ENCODE peak calls at places on chromosomes 1 and 21, in eight cellular contexts. One of them, this sample, is unnamed. For H3K4me1, the result is how much of the 10 kb centered on the place peaks cover.

GRCh38 chr1:15616704-15617172 is 520 bp upstream of the DDI2 start:
- DNase-seq in neural progenitor cell: peak
- DNase-seq in colonic mucosa: peak
- DNase-seq in ovary: peak
- DNase-seq in PC-3: no peak
- DNase-seq in endothelial cell of umbilical vein: no peak
- DNase-seq in fibroblast of lung: peak
- DNase-seq in tibial artery: no peak
- DNase-seq in this sample: no peak

GRCh38 chr1:162229534-162229933 is 147.1 kb downstream of the SPATA46 start:
- DNase-seq in ovary: no peak
- DNase-seq in neural progenitor cell: no peak
- DNase-seq in colonic mucosa: no peak
- DNase-seq in PC-3: no peak
- DNase-seq in fibroblast of lung: no peak
- DNase-seq in endothelial cell of umbilical vein: no peak
- DNase-seq in tibial artery: no peak
- DNase-seq in this sample: no peak

GRCh38 chr1:38680801-38681510 is 178.6 kb downstream of the RRAGC start:
- DNase-seq in PC-3: peak
- DNase-seq in ovary: no peak
- DNase-seq in neural progenitor cell: peak
- DNase-seq in fibroblast of lung: peak
- DNase-seq in endothelial cell of umbilical vein: peak
- DNase-seq in colonic mucosa: no peak
- DNase-seq in tibial artery: no peak
- DNase-seq in this sample: peak

GRCh38 chr21:28761709-28762356 is 230.8 kb downstream of the LTN1 start:
- DNase-seq in colonic mucosa: no peak
- DNase-seq in neural progenitor cell: no peak
- DNase-seq in PC-3: no peak
- DNase-seq in ovary: no peak
- DNase-seq in fibroblast of lung: peak
- DNase-seq in endothelial cell of umbilical vein: no peak
- DNase-seq in tibial artery: no peak
- DNase-seq in this sample: no peak

GRCh38 chr1:61748566-61748965 is 6.3 kb downstream of the PATJ start:
- DNase-seq in tibial artery: no peak
- DNase-seq in fibroblast of lung: no peak
- DNase-seq in colonic mucosa: no peak
- DNase-seq in endothelial cell of umbilical vein: no peak
- DNase-seq in neural progenitor cell: no peak
- DNase-seq in PC-3: no peak
- DNase-seq in ovary: no peak
- DNase-seq in this sample: no peak

GRCh38 chr1:147812799-147813198 is 52.4 kb upstream of the GJA5 start:
- DNase-seq in colonic mucosa: no peak
- DNase-seq in PC-3: no peak
- DNase-seq in ovary: no peak
- DNase-seq in neural progenitor cell: no peak
- DNase-seq in tibial artery: no peak
- DNase-seq in endothelial cell of umbilical vein: no peak
- DNase-seq in fibroblast of lung: no peak
- DNase-seq in this sample: peak

GRCh38 chr1:185408675-185409270 is 91.7 kb upstream of the IVNS1ABP start:
- DNase-seq in PC-3: peak
- DNase-seq in colonic mucosa: no peak
- DNase-seq in tibial artery: no peak
- DNase-seq in fibroblast of lung: peak
- DNase-seq in neural progenitor cell: no peak
- DNase-seq in endothelial cell of umbilical vein: no peak
- DNase-seq in ovary: no peak
- DNase-seq in this sample: no peak

GRCh38 chr21:38751379-38752050 is 54.2 kb upstream of the ETS2 start:
- DNase-seq in colonic mucosa: no peak
- DNase-seq in endothelial cell of umbilical vein: peak
- DNase-seq in tibial artery: peak
- DNase-seq in ovary: peak
- DNase-seq in neural progenitor cell: no peak
- DNase-seq in PC-3: no peak
- DNase-seq in fibroblast of lung: peak
- DNase-seq in this sample: peak

GRCh38 chr1:163561570-163562295 is 240.0 kb downstream of the NUF2 start:
- DNase-seq in PC-3: peak
- DNase-seq in tibial artery: no peak
- DNase-seq in colonic mucosa: no peak
- DNase-seq in ovary: no peak
- DNase-seq in neural progenitor cell: peak
- DNase-seq in endothelial cell of umbilical vein: peak
- DNase-seq in fibroblast of lung: peak
- DNase-seq in this sample: peak

GRCh38 chr1:41673355-41673754 is 188.9 kb upstream of the EDN2 start:
- DNase-seq in fibroblast of lung: peak
- DNase-seq in colonic mucosa: no peak
- DNase-seq in tibial artery: no peak
- DNase-seq in ovary: no peak
- DNase-seq in neural progenitor cell: no peak
- DNase-seq in endothelial cell of umbilical vein: no peak
- DNase-seq in PC-3: no peak
- DNase-seq in this sample: peak

GRCh38 chr1:101283443-101283842 is 46.6 kb downstream of the S1PR1 start:
- DNase-seq in endothelial cell of umbilical vein: no peak
- DNase-seq in colonic mucosa: no peak
- DNase-seq in PC-3: no peak
- DNase-seq in ovary: no peak
- DNase-seq in neural progenitor cell: peak
- DNase-seq in tibial artery: no peak
- DNase-seq in fibroblast of lung: no peak
- DNase-seq in this sample: no peak

GRCh38 chr1:47991698-47992097 is 5.5 kb downstream of the TRABD2B start:
- DNase-seq in tibial artery: no peak
- DNase-seq in colonic mucosa: no peak
- DNase-seq in PC-3: no peak
- DNase-seq in fibroblast of lung: no peak
- DNase-seq in endothelial cell of umbilical vein: no peak
- DNase-seq in ovary: no peak
- DNase-seq in neural progenitor cell: no peak
- DNase-seq in this sample: no peak

GRCh38 chr1:151510020-151510405 is 1.2 kb upstream of the CGN start:
- DNase-seq in colonic mucosa: peak
- DNase-seq in fibroblast of lung: no peak
- DNase-seq in endothelial cell of umbilical vein: no peak
- DNase-seq in neural progenitor cell: peak
- DNase-seq in ovary: no peak
- DNase-seq in tibial artery: no peak
- DNase-seq in PC-3: no peak
- DNase-seq in this sample: no peak

DNA sequence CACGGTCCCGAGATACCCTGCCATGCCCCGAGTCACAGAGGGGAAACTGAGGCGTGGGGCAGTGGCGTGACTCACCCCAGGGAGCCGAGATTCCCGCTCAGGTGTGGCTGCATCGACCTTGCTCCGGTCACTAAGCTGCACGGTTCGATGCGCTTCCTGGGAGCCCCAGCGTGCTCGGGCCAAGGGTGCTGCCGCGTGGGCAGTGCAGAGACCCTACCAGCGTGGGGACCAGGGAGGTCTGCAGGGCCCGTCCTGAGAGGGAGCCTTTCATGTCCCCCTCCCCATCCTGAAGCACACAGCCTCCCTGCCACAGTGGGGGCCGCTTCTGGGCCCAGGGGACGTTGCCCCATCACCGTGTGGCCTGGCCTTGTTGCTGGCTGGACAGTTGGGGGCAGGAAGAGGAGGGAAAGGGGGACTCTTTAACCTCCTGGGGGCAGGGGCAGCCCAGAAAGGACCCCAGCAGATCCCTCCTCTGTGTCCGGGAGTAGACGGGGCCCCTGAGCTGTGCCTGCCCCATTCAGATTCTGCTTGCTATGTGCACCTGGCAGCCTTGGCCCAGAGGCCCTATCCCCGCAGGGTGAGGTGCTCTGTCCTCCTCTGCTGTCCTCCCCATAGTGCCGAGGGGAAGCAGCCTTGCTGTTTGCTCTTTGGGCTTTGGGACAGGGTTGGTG is 52.3 kb downstream of the COL18A1 start:
- DNase-seq in colonic mucosa: no peak
- DNase-seq in PC-3: no peak
- DNase-seq in ovary: no peak
- DNase-seq in endothelial cell of umbilical vein: no peak
- DNase-seq in tibial artery: no peak
- DNase-seq in neural progenitor cell: no peak
- DNase-seq in fibroblast of lung: no peak
- DNase-seq in this sample: no peak
- H3K4me1 ChIP-seq in colonic mucosa: under half
- H3K4me1 ChIP-seq in PC-3: under half
- H3K4me1 ChIP-seq in ovary: under half
- H3K4me1 ChIP-seq in endothelial cell of umbilical vein: under half
- H3K4me1 ChIP-seq in tibial artery: under half
- H3K4me1 ChIP-seq in neural progenitor cell: under half
- H3K4me1 ChIP-seq in fibroblast of lung: under half
- H3K4me1 ChIP-seq in this sample: under half

GRCh38 chr1:207820568-207821463 is 69.0 kb downstream of the CD46 start:
- DNase-seq in endothelial cell of umbilical vein: no peak
- DNase-seq in fibroblast of lung: no peak
- DNase-seq in neural progenitor cell: no peak
- DNase-seq in PC-3: no peak
- DNase-seq in ovary: no peak
- DNase-seq in colonic mucosa: no peak
- DNase-seq in tibial artery: peak
- DNase-seq in this sample: no peak

GRCh38 chr1:207823531-207823879 is 71.7 kb downstream of the CD46 start:
- DNase-seq in PC-3: no peak
- DNase-seq in endothelial cell of umbilical vein: no peak
- DNase-seq in ovary: no peak
- DNase-seq in neural progenitor cell: no peak
- DNase-seq in colonic mucosa: no peak
- DNase-seq in fibroblast of lung: no peak
- DNase-seq in tibial artery: no peak
- DNase-seq in this sample: no peak

GRCh38 chr1:207822124-207822601 is 70.3 kb downstream of the CD46 start:
- DNase-seq in ovary: no peak
- DNase-seq in tibial artery: peak
- DNase-seq in endothelial cell of umbilical vein: no peak
- DNase-seq in colonic mucosa: no peak
- DNase-seq in PC-3: no peak
- DNase-seq in neural progenitor cell: no peak
- DNase-seq in fibroblast of lung: no peak
- DNase-seq in this sample: no peak

GRCh38 chr1:207822602-207823451 is 71.0 kb downstream of the CD46 start:
- DNase-seq in colonic mucosa: peak
- DNase-seq in neural progenitor cell: peak
- DNase-seq in fibroblast of lung: no peak
- DNase-seq in PC-3: peak
- DNase-seq in endothelial cell of umbilical vein: peak
- DNase-seq in tibial artery: peak
- DNase-seq in ovary: peak
- DNase-seq in this sample: peak

GRCh38 chr1:207821464-207822045 is 69.7 kb downstream of the CD46 start:
- DNase-seq in endothelial cell of umbilical vein: no peak
- DNase-seq in PC-3: no peak
- DNase-seq in tibial artery: peak
- DNase-seq in neural progenitor cell: no peak
- DNase-seq in ovary: no peak
- DNase-seq in fibroblast of lung: no peak
- DNase-seq in colonic mucosa: no peak
- DNase-seq in this sample: no peak
- H3K4me3 ChIP-seq in endothelial cell of umbilical vein: no peak
- H3K4me3 ChIP-seq in PC-3: no peak
- H3K4me3 ChIP-seq in tibial artery: peak
- H3K4me3 ChIP-seq in neural progenitor cell: no peak
- H3K4me3 ChIP-seq in ovary: peak
- H3K4me3 ChIP-seq in fibroblast of lung: no peak
- H3K4me3 ChIP-seq in colonic mucosa: peak
- H3K4me3 ChIP-seq in this sample: no peak

DNA sequence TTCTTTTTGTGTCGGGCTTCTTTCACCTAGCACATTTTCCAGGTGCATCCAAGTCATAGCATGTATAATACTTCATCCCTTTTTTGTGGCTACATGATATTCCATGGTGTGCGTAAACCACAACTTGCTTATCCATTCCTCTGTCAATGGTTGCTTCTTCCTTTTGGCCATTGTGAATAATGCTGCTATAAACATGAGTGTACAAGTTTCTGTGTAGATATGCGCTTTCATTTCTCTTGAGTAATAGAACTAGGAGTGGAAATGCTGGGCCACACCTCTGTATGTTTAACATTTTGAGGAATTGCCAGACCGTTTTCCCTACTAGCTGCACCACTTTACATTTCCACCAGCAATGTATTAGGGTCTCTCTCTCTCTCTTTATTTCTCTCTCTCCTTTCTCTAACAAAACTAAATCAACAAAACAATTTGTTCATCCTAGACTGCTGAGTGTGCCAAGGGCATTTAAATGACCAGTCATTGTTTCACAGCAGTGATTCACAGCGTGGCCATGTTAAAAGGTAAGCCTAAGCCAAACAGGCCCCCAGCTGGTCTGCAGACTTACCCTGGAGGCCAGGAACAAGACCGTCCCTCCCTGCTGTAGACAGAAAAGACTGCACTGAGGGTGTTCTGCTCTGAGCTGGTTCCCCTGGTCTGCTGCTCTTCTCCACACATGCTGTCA is 53.2 kb upstream of the LYST start:
- DNase-seq in neural progenitor cell: peak
- DNase-seq in colonic mucosa: no peak
- DNase-seq in fibroblast of lung: peak
- DNase-seq in endothelial cell of umbilical vein: peak
- DNase-seq in PC-3: peak
- DNase-seq in tibial artery: no peak
- DNase-seq in ovary: no peak
- DNase-seq in this sample: peak
- TF ChIP-seq CTCF in neural progenitor cell: no peak
- TF ChIP-seq CTCF in colonic mucosa: no peak
- TF ChIP-seq CTCF in fibroblast of lung: no peak
- TF ChIP-seq CTCF in endothelial cell of umbilical vein: no peak
- TF ChIP-seq CTCF in PC-3: no peak
- TF ChIP-seq CTCF in tibial artery: no peak
- TF ChIP-seq CTCF in ovary: no peak
- TF ChIP-seq CTCF in this sample: peak

DNA sequence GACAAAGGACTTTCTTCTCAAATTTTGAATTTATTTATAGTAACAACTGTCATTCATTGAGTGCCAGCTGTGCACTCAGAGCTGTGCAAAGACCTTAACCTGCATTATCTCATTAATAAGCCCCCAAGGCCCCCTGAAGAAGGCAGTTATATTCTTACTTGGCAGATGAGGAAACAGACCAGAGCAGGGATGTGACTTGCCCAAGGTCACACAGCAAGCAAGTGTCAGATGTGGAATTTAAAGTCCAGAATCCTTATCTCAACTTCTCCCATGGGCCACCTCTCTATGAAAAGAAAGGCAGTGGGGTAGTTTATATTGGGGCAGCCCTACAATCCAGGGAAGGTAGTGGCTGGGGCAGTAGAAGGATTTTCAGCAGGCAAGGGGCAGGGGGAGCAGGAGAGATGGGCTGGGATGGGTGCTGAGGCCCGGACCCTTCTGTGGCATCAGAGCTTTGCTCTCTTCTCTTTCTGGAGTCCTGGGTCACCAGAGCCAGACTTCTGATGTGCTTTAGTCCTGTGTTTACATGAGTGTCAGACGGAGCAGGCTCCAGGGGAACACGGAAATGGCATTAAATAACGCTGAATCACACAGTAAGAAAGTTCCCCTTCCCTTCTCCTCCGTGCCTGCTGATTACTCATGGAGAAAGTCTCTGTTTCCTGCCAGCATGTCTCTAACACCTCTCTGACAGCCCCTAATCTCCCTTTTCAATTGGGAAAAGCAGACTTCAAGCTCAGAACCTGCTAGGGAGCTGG is 39.5 kb downstream of the EPHB2 start:
- DNase-seq in PC-3: peak
- DNase-seq in fibroblast of lung: peak
- DNase-seq in endothelial cell of umbilical vein: peak
- DNase-seq in tibial artery: peak
- DNase-seq in neural progenitor cell: peak
- DNase-seq in colonic mucosa: peak
- DNase-seq in ovary: peak
- DNase-seq in this sample: peak
- H3K4me1 ChIP-seq in PC-3: half or more
- H3K4me1 ChIP-seq in fibroblast of lung: under half
- H3K4me1 ChIP-seq in endothelial cell of umbilical vein: half or more
- H3K4me1 ChIP-seq in tibial artery: under half
- H3K4me1 ChIP-seq in neural progenitor cell: under half
- H3K4me1 ChIP-seq in colonic mucosa: under half
- H3K4me1 ChIP-seq in ovary: under half
- H3K4me1 ChIP-seq in this sample: under half